ENCODE peak calls at places on chromosomes 11 and 22, in five cellular contexts. One of them, this sample, is unnamed.
A peak's percentile ranks its signal among the peaks of the same experiment; 100 is the strongest.

GRCh38 chr22:40997485-40997884 is 46.3 kb downstream of the RBX1 start:
- DNase-seq in vagina: no peak
- DNase-seq in HCT116: no peak
- DNase-seq in breast epithelium: no peak
- DNase-seq in sigmoid colon: no peak
- DNase-seq in this sample: no peak

GRCh38 chr11:62125316-62125715 is 1.5 kb downstream of the INCENP start:
- DNase-seq in sigmoid colon: no peak
- DNase-seq in breast epithelium: no peak
- DNase-seq in HCT116: no peak
- DNase-seq in vagina: no peak
- DNase-seq in this sample: no peak

GRCh38 chr11:79949574-79949973 is 508.7 kb upstream of the TENM4 start:
- DNase-seq in vagina: no peak
- DNase-seq in HCT116: no peak
- DNase-seq in breast epithelium: no peak
- DNase-seq in sigmoid colon: no peak
- DNase-seq in this sample: no peak

GRCh38 chr11:112412383-112412782 is 151.7 kb upstream of the PLET1 start:
- DNase-seq in sigmoid colon: no peak
- DNase-seq in vagina: no peak
- DNase-seq in HCT116: no peak
- DNase-seq in breast epithelium: no peak
- DNase-seq in this sample: no peak

GRCh38 chr22:30121988-30122387 is 41.7 kb downstream of the HORMAD2 start:
- DNase-seq in vagina: no peak
- DNase-seq in HCT116: no peak
- DNase-seq in sigmoid colon: no peak
- DNase-seq in breast epithelium: no peak
- DNase-seq in this sample: no peak

GRCh38 chr11:105489431-105489830 is 120.4 kb upstream of the GRIA4 start:
- DNase-seq in HCT116: no peak
- DNase-seq in vagina: no peak
- DNase-seq in sigmoid colon: no peak
- DNase-seq in breast epithelium: no peak
- DNase-seq in this sample: no peak

GRCh38 chr11:120398184-120398583 is 62.0 kb downstream of the ARHGEF12 start:
- DNase-seq in breast epithelium: no peak
- DNase-seq in sigmoid colon: no peak
- DNase-seq in vagina: no peak
- DNase-seq in HCT116: no peak
- DNase-seq in this sample: peak; percentile 46

GRCh38 chr11:130180491-130180890 is 20.9 kb downstream of the ST14 start:
- DNase-seq in sigmoid colon: no peak
- DNase-seq in HCT116: no peak
- DNase-seq in vagina: no peak
- DNase-seq in breast epithelium: no peak
- DNase-seq in this sample: no peak

GRCh38 chr11:19597194-19597593 is 115.4 kb upstream of the NAV2 start:
- DNase-seq in sigmoid colon: no peak
- DNase-seq in breast epithelium: no peak
- DNase-seq in HCT116: no peak
- DNase-seq in vagina: no peak
- DNase-seq in this sample: no peak

GRCh38 chr11:125431481-125431880 is 64.6 kb downstream of the FEZ1 start:
- DNase-seq in HCT116: no peak
- DNase-seq in sigmoid colon: no peak
- DNase-seq in vagina: no peak
- DNase-seq in breast epithelium: no peak
- DNase-seq in this sample: no peak

GRCh38 chr11:61418136-61418535 is 11.6 kb downstream of the CPSF7 start:
- DNase-seq in vagina: no peak
- DNase-seq in breast epithelium: no peak
- DNase-seq in HCT116: no peak
- DNase-seq in sigmoid colon: no peak
- DNase-seq in this sample: no peak

GRCh38 chr11:1048375-1049070 is 12.0 kb upstream of the MUC6 start:
- DNase-seq in breast epithelium: no peak
- DNase-seq in HCT116: no peak
- DNase-seq in sigmoid colon: no peak
- DNase-seq in vagina: no peak
- DNase-seq in this sample: peak; percentile 48

GRCh38 chr11:76263166-76263565 is 56.9 kb upstream of the WNT11 start:
- DNase-seq in HCT116: no peak
- DNase-seq in sigmoid colon: no peak
- DNase-seq in breast epithelium: no peak
- DNase-seq in vagina: no peak
- DNase-seq in this sample: no peak

GRCh38 chr11:46513934-46514342 is 79.9 kb downstream of the AMBRA1 start:
- DNase-seq in vagina: no peak
- DNase-seq in breast epithelium: peak; percentile 77
- DNase-seq in HCT116: no peak
- DNase-seq in sigmoid colon: peak; percentile 87
- DNase-seq in this sample: no peak

GRCh38 chr22:29030618-29031235 is 30.9 kb downstream of the C22orf31 start:
- DNase-seq in HCT116: peak; percentile 89
- DNase-seq in sigmoid colon: peak; percentile 89
- DNase-seq in breast epithelium: peak; percentile 57
- DNase-seq in vagina: no peak
- DNase-seq in this sample: peak; percentile 86

GRCh38 chr11:12560861-12561260 is 113.4 kb upstream of the TEAD1 start:
- DNase-seq in breast epithelium: no peak
- DNase-seq in HCT116: no peak
- DNase-seq in vagina: no peak
- DNase-seq in sigmoid colon: no peak
- DNase-seq in this sample: no peak

GRCh38 chr11:133064152-133064877 is 468.0 kb downstream of the OPCML start:
- DNase-seq in vagina: no peak
- DNase-seq in HCT116: no peak
- DNase-seq in sigmoid colon: peak; percentile 76
- DNase-seq in breast epithelium: peak; percentile 25
- DNase-seq in this sample: peak; percentile 94

GRCh38 chr11:20388096-20389055 is 860 bp downstream of the PRMT3 start:
- DNase-seq in vagina: no peak
- DNase-seq in sigmoid colon: no peak
- DNase-seq in HCT116: no peak
- DNase-seq in breast epithelium: no peak
- DNase-seq in this sample: no peak

GRCh38 chr11:120694706-120695105 is 183.2 kb downstream of the GRIK4 start:
- DNase-seq in HCT116: no peak
- DNase-seq in vagina: no peak
- DNase-seq in sigmoid colon: no peak
- DNase-seq in breast epithelium: no peak
- DNase-seq in this sample: no peak

GRCh38 chr11:77851513-77851912 is 30.6 kb downstream of the AAMDC start:
- DNase-seq in breast epithelium: no peak
- DNase-seq in sigmoid colon: no peak
- DNase-seq in vagina: no peak
- DNase-seq in HCT116: no peak
- DNase-seq in this sample: no peak

GRCh38 chr11:128711136-128711535 is 17.3 kb downstream of the FLI1 start:
- DNase-seq in breast epithelium: no peak
- DNase-seq in vagina: no peak
- DNase-seq in sigmoid colon: no peak
- DNase-seq in HCT116: no peak
- DNase-seq in this sample: no peak

GRCh38 chr11:10116588-10116987 is 177.4 kb downstream of the SBF2 start:
- DNase-seq in sigmoid colon: no peak
- DNase-seq in vagina: no peak
- DNase-seq in breast epithelium: no peak
- DNase-seq in HCT116: no peak
- DNase-seq in this sample: no peak

GRCh38 chr11:117314840-117315239 is 1.2 kb downstream of the BACE1 start:
- DNase-seq in vagina: no peak
- DNase-seq in sigmoid colon: peak; percentile 59
- DNase-seq in HCT116: no peak
- DNase-seq in breast epithelium: no peak
- DNase-seq in this sample: peak; percentile 36

GRCh38 chr11:77123591-77123990 is 4.5 kb upstream of the MYO7A start:
- DNase-seq in breast epithelium: no peak
- DNase-seq in vagina: no peak
- DNase-seq in sigmoid colon: no peak
- DNase-seq in HCT116: no peak
- DNase-seq in this sample: no peak

GRCh38 chr22:36470162-36470993 is 11.1 kb downstream of the TXN2 start:
- DNase-seq in breast epithelium: peak; percentile 84
- DNase-seq in sigmoid colon: peak; percentile 95
- DNase-seq in vagina: no peak
- DNase-seq in HCT116: peak; percentile 60
- DNase-seq in this sample: peak; percentile 93

GRCh38 chr22:36472689-36473088 is 8.8 kb downstream of the TXN2 start:
- DNase-seq in vagina: no peak
- DNase-seq in sigmoid colon: no peak
- DNase-seq in breast epithelium: no peak
- DNase-seq in HCT116: no peak
- DNase-seq in this sample: no peak

GRCh38 chr22:36470994-36471331 is 10.5 kb downstream of the TXN2 start:
- DNase-seq in sigmoid colon: peak; percentile 91
- DNase-seq in vagina: no peak
- DNase-seq in breast epithelium: no peak
- DNase-seq in HCT116: no peak
- DNase-seq in this sample: no peak

GRCh38 chr22:36469094-36469710 is 12.2 kb downstream of the TXN2 start:
- DNase-seq in breast epithelium: no peak
- DNase-seq in HCT116: no peak
- DNase-seq in sigmoid colon: peak; percentile 87
- DNase-seq in vagina: no peak
- DNase-seq in this sample: no peak

GRCh38 chr22:36471341-36471821 is 10.1 kb downstream of the TXN2 start:
- DNase-seq in sigmoid colon: peak; percentile 84
- DNase-seq in HCT116: no peak
- DNase-seq in breast epithelium: no peak
- DNase-seq in vagina: no peak
- DNase-seq in this sample: no peak
- H3K4me3 ChIP-seq in sigmoid colon: peak overlapping the region; percentile 42
- H3K4me3 ChIP-seq in HCT116: no peak overlapping the region
- H3K4me3 ChIP-seq in breast epithelium: no peak overlapping the region
- H3K4me3 ChIP-seq in vagina: peak overlapping the region; percentile 13
- H3K4me3 ChIP-seq in this sample: no peak overlapping the region

GRCh38 chr11:7612661-7613393 is 60.5 kb downstream of the CYB5R2 start:
- DNase-seq in sigmoid colon: no peak
- DNase-seq in vagina: no peak
- DNase-seq in HCT116: no peak
- DNase-seq in breast epithelium: no peak
- DNase-seq in this sample: no peak
- TF ChIP-seq POLR2AphosphoS5 in sigmoid colon: no peak
- TF ChIP-seq POLR2AphosphoS5 in vagina: no peak
- TF ChIP-seq POLR2AphosphoS5 in HCT116: no peak
- TF ChIP-seq POLR2AphosphoS5 in breast epithelium: no peak
- TF ChIP-seq POLR2AphosphoS5 in this sample: no peak

GRCh38 chr11:86222081-86222480 is 22.5 kb upstream of the EED start:
- DNase-seq in breast epithelium: no peak
- DNase-seq in HCT116: no peak
- DNase-seq in sigmoid colon: no peak
- DNase-seq in vagina: no peak
- DNase-seq in this sample: no peak

GRCh38 chr11:86220654-86221053 is 23.9 kb upstream of the EED start:
- DNase-seq in HCT116: no peak
- DNase-seq in sigmoid colon: no peak
- DNase-seq in breast epithelium: no peak
- DNase-seq in vagina: no peak
- DNase-seq in this sample: no peak

GRCh38 chr11:86219291-86220193 is 25.0 kb upstream of the EED start:
- DNase-seq in vagina: no peak
- DNase-seq in breast epithelium: no peak
- DNase-seq in sigmoid colon: no peak
- DNase-seq in HCT116: no peak
- DNase-seq in this sample: no peak

GRCh38 chr11:86214710-86215109 is 29.8 kb upstream of the EED start:
- DNase-seq in HCT116: no peak
- DNase-seq in vagina: no peak
- DNase-seq in sigmoid colon: no peak
- DNase-seq in breast epithelium: no peak
- DNase-seq in this sample: no peak

DNA sequence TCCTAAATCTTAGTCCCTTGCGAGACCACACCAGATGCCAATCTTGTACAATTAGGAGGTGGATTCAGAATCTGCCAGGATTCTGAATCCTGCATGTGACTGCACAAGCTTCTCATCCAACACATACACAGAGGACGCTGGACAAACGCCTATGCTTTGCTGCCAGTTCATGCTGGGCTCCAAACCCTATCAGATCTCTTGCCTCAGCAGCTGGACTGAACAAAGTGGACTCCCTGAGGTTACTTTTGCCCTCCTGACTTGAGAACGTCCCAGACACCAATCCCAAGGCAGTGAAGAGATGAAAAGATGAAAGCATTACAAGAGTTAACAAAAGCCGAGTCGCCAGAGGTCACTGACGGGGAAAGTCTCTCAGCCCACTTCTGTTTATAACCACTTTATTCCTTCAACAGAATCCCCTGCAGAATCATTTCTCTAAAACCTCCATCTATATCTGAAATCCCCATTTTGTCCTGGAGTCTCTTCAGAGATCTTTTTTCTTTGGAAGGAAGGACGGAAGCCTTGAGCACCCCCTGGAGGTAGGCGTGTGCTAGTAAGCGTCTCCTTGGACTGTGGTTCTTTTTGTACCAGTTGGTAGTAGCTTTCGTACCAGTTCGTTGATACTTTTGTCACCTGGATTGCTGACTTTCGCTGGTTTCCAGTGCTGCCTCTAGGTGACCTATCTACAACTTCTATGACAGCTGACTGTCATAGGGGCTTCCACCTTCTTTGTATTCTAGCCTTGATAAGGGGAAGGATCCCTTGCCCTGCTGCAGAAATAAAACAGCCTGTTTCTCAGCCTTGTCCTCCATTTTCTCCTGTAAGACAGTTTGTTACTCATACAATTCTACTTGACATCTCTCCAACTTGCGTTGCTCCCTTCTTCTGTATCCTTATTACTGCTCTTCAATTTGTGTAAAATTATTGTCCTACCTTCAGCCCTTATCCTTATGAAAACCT is 26.1 kb upstream of the EED start:
- DNase-seq in breast epithelium: no peak
- DNase-seq in HCT116: peak; percentile 66
- DNase-seq in vagina: no peak
- DNase-seq in sigmoid colon: peak; percentile 77
- DNase-seq in this sample: peak; percentile 91
- H3K4me3 ChIP-seq in breast epithelium: peak overlapping the region; percentile 13
- H3K4me3 ChIP-seq in HCT116: peak overlapping the region; percentile 28
- H3K4me3 ChIP-seq in vagina: peak overlapping the region; percentile 20
- H3K4me3 ChIP-seq in sigmoid colon: peak overlapping the region; percentile 33
- H3K4me3 ChIP-seq in this sample: no peak overlapping the region

DNA sequence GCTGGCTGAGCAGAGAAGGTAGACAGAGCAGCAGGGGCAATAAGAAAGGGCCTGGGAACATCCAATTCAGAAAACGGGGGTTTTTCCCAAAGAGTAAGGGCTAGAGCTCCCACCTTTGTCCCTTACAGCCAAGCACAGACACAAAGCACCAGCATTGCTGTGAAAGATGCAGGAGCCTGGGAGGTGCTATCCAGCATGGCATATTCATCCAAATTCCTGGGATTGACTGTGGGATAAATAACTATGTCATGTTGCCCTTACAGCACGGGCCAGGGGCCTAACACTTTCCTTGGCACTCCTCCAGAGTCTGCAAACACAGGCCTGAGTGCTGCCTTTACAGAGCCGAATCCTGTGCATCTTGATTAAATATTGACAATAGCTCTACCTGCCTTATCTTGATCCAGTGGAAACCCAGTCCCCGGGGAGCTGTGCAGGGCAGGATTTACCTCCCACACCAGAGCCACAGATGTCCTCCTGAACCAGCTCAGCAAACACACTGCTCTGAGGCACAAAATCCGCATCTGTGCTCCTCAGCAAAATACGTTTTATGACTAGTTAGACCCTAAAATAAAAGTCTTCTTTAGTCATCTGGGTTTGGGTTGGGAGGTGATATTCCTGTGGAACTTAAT is 36.3 kb downstream of the POU2AF3 start:
- DNase-seq in HCT116: no peak
- DNase-seq in vagina: no peak
- DNase-seq in sigmoid colon: no peak
- DNase-seq in breast epithelium: no peak
- DNase-seq in this sample: no peak
- TF ChIP-seq POLR2AphosphoS5 in HCT116: no peak
- TF ChIP-seq POLR2AphosphoS5 in vagina: no peak
- TF ChIP-seq POLR2AphosphoS5 in sigmoid colon: no peak
- TF ChIP-seq POLR2AphosphoS5 in breast epithelium: no peak
- TF ChIP-seq POLR2AphosphoS5 in this sample: no peak